ENCODE peak calls at places on chromosomes 5 and 9, in nine cellular contexts. V, R, L, I, D, J, O, M and E are unnamed samples.

GRCh38 chr5:113252066-113252465 is 182.7 kb downstream of the TSSK1B start:
- DNase-seq in D (no peak), M (no peak), I (no peak), L (no peak), R (no peak), J (no peak), O (no peak), V (no peak), E (no peak)

GRCh38 chr9:129697956-129698757 is 32.7 kb downstream of the PRRX2 start:
- DNase-seq in R (no peak), D (no peak), O (peak), L (no peak), V (no peak), I (peak), M (peak), J (peak), E (no peak)

GRCh38 chr9:86193088-86193487 is 66.4 kb downstream of the C9orf153 start:
- DNase-seq in J (no peak), O (no peak), L (no peak), M (no peak), D (no peak), R (no peak), V (no peak), I (no peak), E (peak)

GRCh38 chr5:30279237-30279636 is 914.2 kb upstream of the CDH6 start:
- DNase-seq in J (no peak), M (no peak), V (no peak), O (no peak), D (no peak), R (no peak), I (no peak), L (no peak), E (no peak)

GRCh38 chr9:30932226-30932625 is 1452.2 kb upstream of the ACO1 start:
- DNase-seq in I (no peak), M (no peak), O (no peak), L (no peak), V (no peak), R (no peak), D (peak), J (no peak), E (no peak)

GRCh38 chr9:37984672-37985611 is 81.0 kb upstream of the SLC25A51 start:
- DNase-seq in L (no peak), O (no peak), D (no peak), I (peak), R (no peak), M (no peak), V (no peak), J (no peak), E (no peak)

GRCh38 chr9:124454296-124454695 is 4.0 kb downstream of the ADGRD2 start:
- DNase-seq in D (no peak), R (no peak), I (no peak), J (no peak), L (no peak), M (no peak), V (no peak), O (no peak), E (no peak)

GRCh38 chr5:90488791-90489190 is 14.1 kb downstream of the POLR3G start:
- DNase-seq in L (no peak), V (no peak), O (no peak), D (peak), M (no peak), R (no peak), J (no peak), I (no peak), E (no peak)

GRCh38 chr5:170636206-170636605 is 132.4 kb downstream of the KCNIP1 start:
- DNase-seq in V (no peak), O (no peak), R (no peak), J (no peak), M (peak), L (no peak), D (no peak), I (no peak), E (no peak)

GRCh38 chr5:40367260-40367659 is 312.5 kb upstream of the PTGER4 start:
- DNase-seq in J (no peak), L (no peak), V (no peak), I (no peak), M (no peak), D (no peak), R (no peak), O (no peak), E (no peak)

GRCh38 chr9:121322037-121322736 is 47.9 kb downstream of the STOM start:
- DNase-seq in J (no peak), L (no peak), D (peak), M (no peak), I (no peak), O (no peak), R (peak), V (no peak), E (no peak)

GRCh38 chr5:168943999-168944398 is 356.9 kb downstream of the SLIT3 start:
- DNase-seq in V (no peak), M (no peak), O (no peak), D (no peak), I (no peak), L (no peak), R (no peak), J (no peak), E (no peak)

GRCh38 chr9:127854169-127854833 is at the start of gene ENG:
- DNase-seq in J (peak), L (peak), R (no peak), O (peak), M (peak), V (no peak), D (peak), I (peak), E (peak)

GRCh38 chr9:18864516-18864915 is 168.5 kb downstream of the SAXO1 start:
- DNase-seq in V (no peak), O (no peak), D (no peak), J (no peak), M (no peak), I (no peak), R (no peak), L (no peak), E (no peak)

GRCh38 chr9:18857769-18858168 is 175.2 kb downstream of the SAXO1 start:
- DNase-seq in D (no peak), R (no peak), M (no peak), J (no peak), L (no peak), O (no peak), I (no peak), V (no peak), E (no peak)

GRCh38 chr9:18865542-18865941 is 167.5 kb downstream of the SAXO1 start:
- DNase-seq in I (no peak), M (no peak), O (no peak), J (no peak), V (no peak), R (no peak), D (no peak), L (no peak), E (no peak)

GRCh38 chr9:18863821-18864220 is 169.2 kb downstream of the SAXO1 start:
- DNase-seq in J (no peak), V (no peak), I (no peak), R (no peak), O (no peak), D (no peak), M (no peak), L (no peak), E (no peak)

GRCh38 chr9:18861599-18862546 is 171.1 kb downstream of the SAXO1 start:
- DNase-seq in I (peak), O (no peak), M (peak), L (peak), V (no peak), J (peak), D (no peak), R (no peak), E (no peak)
- TF ChIP-seq CTCF in I (peak), O (no peak), M (no peak), L (no peak), V (no peak), J (no peak), D (no peak), R (no peak), E (peak)

DNA sequence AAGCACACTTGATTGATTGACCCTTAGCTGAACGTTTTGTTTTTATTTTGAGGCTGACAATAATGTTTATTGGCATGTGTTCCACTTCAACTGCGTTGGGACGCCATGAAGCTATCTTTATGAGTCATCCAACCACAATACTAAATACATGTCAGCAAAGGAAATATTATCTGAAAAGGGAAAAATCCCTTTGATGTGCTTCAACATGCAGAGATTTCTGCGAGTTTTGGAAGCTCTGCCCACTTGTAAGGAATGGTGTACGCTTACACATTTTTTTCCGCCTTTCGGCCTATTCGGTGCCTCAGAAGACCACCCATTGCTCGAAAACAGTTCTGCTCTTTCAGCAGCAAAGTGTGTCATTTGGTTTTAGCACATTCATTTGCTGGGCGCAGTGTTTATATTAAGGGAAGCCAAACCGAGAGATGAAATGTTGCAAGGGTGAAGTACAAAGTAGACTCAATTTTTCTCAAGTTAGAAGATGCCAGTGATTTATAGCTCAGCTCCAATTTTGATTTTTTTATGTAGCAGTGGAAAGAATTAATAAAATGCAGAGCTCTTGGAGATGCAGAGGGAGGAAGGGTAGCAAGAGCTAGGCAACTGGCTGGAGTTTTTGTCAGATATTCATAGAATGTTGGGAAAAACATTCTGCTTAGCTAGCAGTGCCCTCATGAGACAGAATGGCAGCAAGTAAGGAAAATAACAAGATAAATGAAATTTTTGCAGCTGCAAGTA is 68.9 kb downstream of the PRDM6 start:
- DNase-seq in D (peak), I (no peak), J (no peak), R (peak), M (no peak), O (no peak), V (no peak), L (no peak), E (no peak)
- TF ChIP-seq CTCF in D (no peak), I (no peak), J (peak), R (peak), M (no peak), O (no peak), V (no peak), L (no peak), E (peak)

GRCh38 chr5:140402258-140403074 is 833 bp downstream of the ANKHD1 start:
- DNase-seq in L (peak), M (peak), J (peak), D (peak), O (peak), I (peak), V (peak), R (no peak), E (peak)

GRCh38 chr5:140400730-140401361 is 787 bp upstream of the ANKHD1 start:
- DNase-seq in R (peak), I (peak), V (peak), O (peak), D (peak), J (peak), M (peak), L (peak), E (peak)

GRCh38 chr5:140398379-140398811 is 3.2 kb upstream of the ANKHD1 start:
- DNase-seq in L (no peak), O (no peak), D (peak), J (no peak), V (no peak), I (no peak), M (no peak), R (no peak), E (no peak)

GRCh38 chr5:140403613-140404012 is 2.0 kb downstream of the ANKHD1 start:
- DNase-seq in R (no peak), O (no peak), V (no peak), M (no peak), I (no peak), J (no peak), D (no peak), L (no peak), E (no peak)

DNA sequence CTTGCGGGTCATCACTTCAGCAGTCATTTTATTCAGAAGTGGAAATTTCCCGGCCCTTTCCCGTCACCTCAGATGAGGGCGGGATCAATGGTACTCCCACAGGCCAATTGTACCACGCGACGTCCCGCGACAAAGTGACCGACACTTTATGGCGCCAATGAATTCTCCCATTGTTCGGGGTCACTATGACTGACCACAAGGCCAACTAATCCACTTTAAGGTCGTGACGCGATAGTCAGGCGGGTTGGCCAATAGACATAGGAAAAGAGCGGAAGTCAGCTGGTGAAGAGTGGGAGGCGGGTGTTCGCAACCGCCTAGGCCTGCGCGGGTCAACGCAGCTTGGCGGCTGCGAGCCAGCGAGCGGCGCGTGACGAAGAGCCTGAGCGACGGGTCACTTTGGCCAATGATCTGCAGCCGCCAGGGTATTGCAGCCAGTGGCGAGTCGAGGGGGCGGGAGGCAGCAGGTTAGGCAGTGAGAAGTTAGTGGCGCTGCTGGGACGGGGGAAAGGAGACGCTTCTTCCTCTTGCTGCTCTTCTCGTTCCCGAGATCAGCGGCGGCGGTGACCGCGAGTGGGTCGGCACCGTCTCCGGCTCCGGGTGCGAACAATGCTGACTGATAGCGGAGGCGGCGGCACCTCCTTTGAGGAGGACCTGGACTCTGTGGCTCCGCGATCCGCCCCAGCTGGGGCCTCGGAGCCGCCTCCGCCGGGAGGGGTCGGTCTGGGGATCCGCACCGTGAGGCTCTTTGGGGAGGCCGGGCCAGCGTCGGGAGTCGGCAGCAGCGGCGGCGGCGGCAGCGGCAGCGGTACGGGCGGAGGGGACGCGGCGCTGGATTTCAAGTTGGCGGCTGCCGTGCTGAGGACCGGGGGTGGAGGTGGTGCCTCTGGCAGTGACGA is at the start of gene ANKHD1:
- DNase-seq in I (peak), M (peak), O (peak), D (peak), V (peak), R (peak), L (peak), J (peak), E (peak)
- TF ChIP-seq CTCF in I (no peak), M (no peak), O (no peak), D (no peak), V (no peak), R (no peak), L (no peak), J (peak), E (no peak)

GRCh38 chr5:151040211-151040747 is 19.9 kb downstream of the GPX3 start:
- DNase-seq in L (no peak), R (no peak), M (no peak), J (no peak), D (peak), V (no peak), I (no peak), O (no peak), E (no peak)
- TF ChIP-seq CTCF in L (no peak), R (no peak), M (no peak), J (no peak), D (no peak), V (no peak), I (peak), O (no peak), E (no peak)

GRCh38 chr5:177405805-177406204 is 3.6 kb downstream of the F12 start:
- DNase-seq in D (no peak), O (no peak), L (no peak), M (no peak), R (no peak), J (no peak), I (no peak), V (peak), E (no peak)
- TF ChIP-seq CTCF in D (no peak), O (no peak), L (no peak), M (no peak), R (no peak), J (no peak), I (no peak), V (no peak), E (no peak)

DNA sequence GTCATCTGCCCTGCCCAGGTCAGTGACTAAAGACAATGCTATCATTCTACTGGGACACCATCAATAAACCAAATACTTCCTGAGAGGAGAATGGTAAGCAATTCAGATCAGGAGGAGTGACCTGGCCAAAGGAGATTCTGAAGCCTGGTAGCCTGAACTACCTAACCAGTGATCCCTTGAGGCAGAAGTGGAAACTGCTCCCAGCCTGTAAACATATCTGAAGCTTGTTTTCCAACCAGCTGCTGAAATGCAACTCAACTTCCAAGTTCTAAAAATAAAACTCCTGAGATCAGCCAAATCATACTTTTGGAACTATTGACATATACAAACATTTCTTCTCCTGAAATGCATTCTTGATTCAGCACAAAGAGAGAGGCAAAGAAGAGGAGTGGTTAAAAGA is 204.1 kb downstream of the EBF1 start:
- DNase-seq in V (no peak), D (no peak), J (no peak), I (no peak), O (no peak), L (no peak), M (no peak), R (no peak), E (no peak)
- TF ChIP-seq CTCF in V (no peak), D (no peak), J (no peak), I (peak), O (no peak), L (no peak), M (peak), R (no peak), E (peak)

DNA sequence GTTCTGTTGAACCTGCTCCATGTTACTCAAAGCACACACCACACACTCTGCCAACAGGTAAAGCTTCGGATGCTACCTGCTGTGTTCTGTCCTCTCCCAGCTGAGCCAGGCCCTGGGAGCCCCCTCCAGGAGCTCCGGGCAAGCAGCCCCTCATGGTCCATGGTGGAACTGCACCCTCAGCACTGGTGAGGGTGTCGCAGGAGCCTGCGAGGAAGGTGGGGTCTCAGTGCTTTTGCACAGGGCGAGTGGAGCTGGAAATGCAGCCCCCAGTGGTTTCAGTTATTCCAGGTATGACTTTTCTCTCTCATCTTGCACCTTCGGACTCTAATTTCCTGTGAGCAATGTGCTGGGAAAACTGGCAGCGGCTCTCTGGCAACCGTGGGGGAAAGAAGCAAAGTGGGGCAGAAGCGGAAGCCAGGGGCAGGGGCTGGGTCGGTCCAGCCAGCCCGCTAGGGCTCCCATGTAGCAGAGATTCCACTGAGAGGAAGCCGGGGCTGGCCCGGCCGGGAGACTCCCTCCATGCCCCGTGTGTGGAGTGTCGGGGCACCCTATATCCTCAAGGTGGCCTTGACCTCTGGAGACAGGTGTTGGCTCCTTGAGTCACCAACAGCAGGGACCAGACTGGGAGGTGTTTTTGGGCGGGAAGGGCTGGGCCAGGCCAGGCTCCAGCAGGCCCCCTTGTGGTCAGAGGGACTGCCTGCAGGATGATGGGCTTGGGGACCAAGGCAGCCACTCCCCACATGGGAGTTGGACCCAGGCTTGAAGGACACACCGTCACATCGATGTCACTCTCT is 75.6 kb upstream of the PRSS3 start:
- DNase-seq in I (no peak), R (no peak), O (no peak), M (peak), L (peak), D (peak), V (peak), J (no peak), E (no peak)
- TF ChIP-seq CTCF in I (peak), R (peak), O (no peak), M (peak), L (peak), D (peak), V (peak), J (no peak), E (peak)